ENCODE peak calls at places on chromosome 16, in seven cellular contexts. Q is HCT116, I is astrocyte, V is H1, A is H9, B is IMR-90, U is MM.1S. J is an unnamed sample. For H4K20me1, the result is how much of the 10 kb centered on the place peaks cover.

GRCh38 chr16:68732741-68733399 is 4.2 kb upstream of the CDH1 start:
- DNase-seq in V (no peak), Q (no peak), I (no peak), B (no peak), U (no peak), A (no peak), J (no peak)

GRCh38 chr16:67805718-67806427 is 487 bp downstream of the RANBP10 start:
- DNase-seq in U (no peak), B (no peak), I (no peak), Q (no peak), V (no peak), A (no peak), J (no peak)

GRCh38 chr16:86519649-86520316 is 9.5 kb downstream of the FOXF1 start:
- DNase-seq in V (peak), U (peak), A (peak), I (no peak), Q (peak), B (peak), J (peak)

GRCh38 chr16:56370185-56370584 is 55.2 kb downstream of the AMFR start:
- DNase-seq in U (no peak), Q (no peak), B (no peak), I (no peak), A (no peak), V (no peak), J (no peak)

GRCh38 chr16:80200079-80200478 is 340.7 kb upstream of the DYNLRB2 start:
- DNase-seq in V (no peak), Q (no peak), U (no peak), A (no peak), B (no peak), I (no peak), J (no peak)

GRCh38 chr16:71358464-71359031 is at the start of gene CALB2:
- DNase-seq in V (peak), A (peak), Q (no peak), U (peak), I (no peak), B (peak), J (peak)

GRCh38 chr16:85916141-85916890 is 17.4 kb downstream of the IRF8 start:
- DNase-seq in Q (no peak), B (no peak), A (no peak), I (peak), U (no peak), V (no peak), J (peak)

GRCh38 chr16:71426069-71426879 is 15.6 kb downstream of the TLE7 start:
- DNase-seq in Q (peak), I (peak), B (peak), A (peak), U (no peak), V (peak), J (peak)

GRCh38 chr16:89828199-89828869 is at the start of gene SPIRE2:
- DNase-seq in U (peak), I (peak), B (peak), Q (no peak), A (peak), V (peak), J (peak)

GRCh38 chr16:55039042-55039441 is 108.4 kb downstream of the IRX5 start:
- DNase-seq in U (no peak), V (no peak), I (no peak), B (no peak), A (no peak), Q (no peak), J (no peak)

GRCh38 chr16:11683140-11683539 is 14.9 kb downstream of the SNN start:
- DNase-seq in U (no peak), V (no peak), Q (no peak), B (no peak), I (no peak), A (no peak), J (no peak)
- H4K20me1 ChIP-seq in U (under half), V (under half), Q (under half), B (half or more), I (half or more), A (under half), J (under half)

GRCh38 chr16:4402439-4403132 is 13.8 kb downstream of the CORO7 start:
- DNase-seq in U (no peak), Q (peak), B (peak), A (peak), V (peak), I (no peak), J (no peak)
- H2AFZ ChIP-seq in U (no peak), Q (no peak), B (peak), A (no peak), V (no peak), I (no peak), J (no peak)

GRCh38 chr16:17431904-17432625 is 38.7 kb downstream of the XYLT1 start:
- DNase-seq in U (no peak), B (no peak), V (no peak), A (no peak), I (no peak), Q (no peak), J (no peak)
- H4K20me1 ChIP-seq in U (under half), B (under half), V (under half), A (under half), I (half or more), Q (under half), J (under half)

GRCh38 chr16:81728435-81728834 is 50.7 kb upstream of the PLCG2 start:
- DNase-seq in U (no peak), I (no peak), Q (no peak), A (no peak), V (no peak), B (no peak), J (no peak)

GRCh38 chr16:81732699-81733098 is 46.4 kb upstream of the PLCG2 start:
- DNase-seq in A (no peak), V (no peak), B (no peak), I (no peak), Q (no peak), U (no peak), J (no peak)

GRCh38 chr16:81730090-81731051 is 48.7 kb upstream of the PLCG2 start:
- DNase-seq in B (peak), I (peak), A (peak), V (peak), U (peak), Q (peak), J (peak)

GRCh38 chr16:81731636-81732035 is 47.5 kb upstream of the PLCG2 start:
- DNase-seq in A (no peak), V (no peak), Q (no peak), B (no peak), U (no peak), I (no peak), J (no peak)

DNA sequence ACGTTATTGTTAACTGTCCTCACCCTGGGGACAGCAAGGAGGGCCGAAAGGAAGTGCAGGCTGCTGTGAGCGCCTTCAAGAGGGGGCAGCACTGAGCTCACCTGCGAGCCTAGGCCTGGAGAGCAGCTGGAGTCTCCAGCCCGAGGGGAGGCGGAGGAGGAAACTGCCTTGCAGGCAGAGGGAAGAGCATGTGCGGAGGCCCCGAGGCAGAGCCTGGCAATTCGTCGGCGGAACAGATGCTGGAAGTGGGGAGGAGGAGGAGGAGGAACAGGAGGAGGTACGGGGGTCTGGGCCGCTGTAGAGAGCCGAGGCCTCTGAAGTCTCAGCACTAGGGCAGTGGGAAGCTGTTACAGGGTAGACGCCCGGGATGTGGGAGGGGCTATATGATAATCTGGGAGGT is 49.6 kb upstream of the PLCG2 start:
- DNase-seq in A (peak), I (no peak), Q (peak), U (no peak), V (peak), B (no peak), J (no peak)
- H2AFZ ChIP-seq in A (no peak), I (no peak), Q (peak), U (no peak), V (peak), B (no peak), J (no peak)

GRCh38 chr16:88754109-88754911 is 30.7 kb downstream of the PIEZO1 start:
- DNase-seq in U (no peak), V (no peak), A (no peak), I (no peak), Q (no peak), B (no peak), J (no peak)

GRCh38 chr16:88753600-88753999 is 31.4 kb downstream of the PIEZO1 start:
- DNase-seq in V (no peak), A (no peak), Q (no peak), U (no peak), I (no peak), B (no peak), J (no peak)

GRCh38 chr16:88750854-88751253 is 34.2 kb downstream of the PIEZO1 start:
- DNase-seq in B (no peak), A (no peak), V (no peak), I (no peak), Q (no peak), U (no peak), J (no peak)

GRCh38 chr16:88753191-88753590 is 31.8 kb downstream of the PIEZO1 start:
- DNase-seq in A (no peak), I (no peak), B (no peak), U (no peak), Q (no peak), V (no peak), J (no peak)

GRCh38 chr16:88752386-88753002 is 32.5 kb downstream of the PIEZO1 start:
- DNase-seq in U (no peak), I (no peak), B (no peak), A (no peak), V (no peak), Q (no peak), J (no peak)
- H4K20me1 ChIP-seq in U (under half), I (half or more), B (half or more), A (under half), V (under half), Q (under half), J (under half)

GRCh38 chr16:23267647-23268046 is 34.5 kb upstream of the SCNN1B start:
- DNase-seq in I (no peak), U (no peak), A (no peak), B (no peak), Q (no peak), V (no peak), J (no peak)
- H2AFZ ChIP-seq in I (no peak), U (no peak), A (no peak), B (no peak), Q (no peak), V (no peak), J (no peak)

DNA sequence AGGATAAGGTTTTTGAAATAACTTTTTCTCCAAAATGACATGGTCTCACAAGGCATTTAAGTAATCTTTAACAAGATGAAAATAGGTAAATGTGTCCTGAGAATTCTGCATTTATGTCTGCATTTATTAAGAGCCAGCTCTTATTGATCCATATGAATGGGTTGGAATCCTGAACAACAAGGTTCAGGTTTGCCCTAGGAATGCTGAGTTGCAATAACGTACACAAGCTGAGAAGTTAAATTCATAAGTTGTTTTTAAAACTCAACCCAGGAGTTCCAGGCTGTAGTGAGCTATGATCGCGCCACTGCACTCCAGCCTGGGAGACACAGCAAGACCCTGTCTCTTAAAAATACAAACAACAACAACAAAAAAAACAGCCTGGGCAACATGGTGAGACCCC is 28.1 kb downstream of the GLG1 start:
- DNase-seq in Q (no peak), U (no peak), A (no peak), I (no peak), B (no peak), V (no peak), J (no peak)
- H4K20me1 ChIP-seq in Q (under half), U (under half), A (under half), I (half or more), B (half or more), V (under half), J (under half)

GRCh38 chr16:22161999-22162657 is at the start of gene SDR42E2:
- DNase-seq in A (peak), V (peak), U (peak), Q (no peak), I (no peak), B (no peak), J (no peak)
- H2AFZ ChIP-seq in A (no peak), V (peak), U (peak), Q (peak), I (no peak), B (peak), J (no peak)

J was measured in PC-9.